ENCODE peak calls at places on chromosomes 13 and 19, in five cellular contexts. H is adrenal gland, V is lower lobe of right lung, O is uterus, T is AG04449. Z is an unnamed sample.
A peak's percentile ranks its signal among the peaks of the same experiment; 100 is the strongest.

GRCh38 chr19:49677232-49677881 is at the start of gene PRMT1:
- DNase-seq in T (no peak), V (no peak), O (no peak), H (peak; percentile 67), Z (no peak)

GRCh38 chr13:32107474-32107873 is 75.9 kb downstream of the FRY start:
- DNase-seq in V (no peak), O (no peak), T (no peak), H (no peak), Z (no peak)

GRCh38 chr19:55620410-55620809 is 4.0 kb downstream of the ZNF784 start:
- DNase-seq in V (no peak), T (no peak), H (no peak), O (no peak), Z (no peak)

GRCh38 chr19:46115396-46116109 is 8.9 kb downstream of the IGFL3 start:
- DNase-seq in T (no peak), H (no peak), O (peak; percentile 26), V (no peak), Z (peak; percentile 28)

GRCh38 chr13:58476176-58476575 is 844.6 kb downstream of the PCDH17 start:
- DNase-seq in T (no peak), V (no peak), O (no peak), H (no peak), Z (no peak)

GRCh38 chr13:26488236-26489028 is 69.1 kb upstream of the WASF3 start:
- DNase-seq in T (no peak), O (no peak), V (no peak), H (no peak), Z (no peak)

GRCh38 chr19:2983351-2984195 is 6.2 kb downstream of the TLE6 start:
- DNase-seq in H (peak; percentile 40), O (peak; percentile 77), T (no peak), V (no peak), Z (no peak)

GRCh38 chr19:4913996-4914735 is 4.9 kb downstream of the UHRF1 start:
- DNase-seq in V (no peak), T (no peak), O (no peak), H (no peak), Z (no peak)

GRCh38 chr13:71831716-71832115 is 35.3 kb downstream of the DACH1 start:
- DNase-seq in V (no peak), T (no peak), H (no peak), O (no peak), Z (no peak)

GRCh38 chr13:102609696-102610095 is 12.9 kb downstream of the TPP2 start:
- DNase-seq in O (no peak), T (no peak), V (no peak), H (no peak), Z (no peak)

DNA sequence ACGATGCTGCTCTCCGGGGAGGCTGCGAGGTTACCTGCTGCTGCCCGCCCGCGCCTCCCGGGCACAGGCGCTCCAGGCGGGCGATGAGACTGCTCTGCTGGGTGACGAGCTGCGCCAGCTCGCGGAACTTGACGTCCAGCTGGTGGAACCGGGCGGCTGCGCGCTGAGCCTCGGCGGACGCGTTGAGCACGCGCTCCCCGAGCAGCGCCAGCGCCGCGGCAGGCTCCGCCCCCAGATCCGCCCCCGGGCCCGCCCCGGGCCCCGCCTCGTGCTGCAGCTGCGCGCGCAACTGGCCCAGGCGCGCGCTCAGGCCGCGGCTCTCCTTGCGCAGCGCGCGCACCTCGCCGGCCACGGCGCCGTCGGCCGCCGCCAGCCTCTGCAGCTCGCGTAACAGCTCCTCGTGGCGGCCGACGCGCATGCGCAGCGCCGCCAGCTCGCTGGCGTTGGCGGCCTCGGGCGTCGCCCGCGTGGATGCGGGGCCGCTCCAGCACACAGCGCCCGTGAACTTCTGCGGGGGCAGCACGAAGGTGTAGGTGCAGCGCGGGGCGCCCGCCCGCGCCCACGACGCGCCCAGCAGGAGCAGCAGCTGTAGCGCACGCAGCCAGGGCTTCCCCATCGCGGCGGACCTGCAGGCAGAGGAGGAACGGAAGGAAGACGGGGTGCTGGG is 6.4 kb downstream of the ANGPTL6 start:
- DNase-seq in V (peak; percentile 93), H (peak; percentile 94), T (no peak), O (peak; percentile 89), Z (peak; percentile 50)
- TF ChIP-seq CTCF in V (no peak), H (no peak), T (no peak), O (no peak), Z (no peak)

GRCh38 chr19:9431475-9431874 is 3.9 kb downstream of the ZNF266 start:
- DNase-seq in V (no peak), O (no peak), H (peak; percentile 18), T (no peak), Z (no peak)
- TF ChIP-seq CTCF in V (peak; percentile 43), O (no peak), H (peak; percentile 12), T (peak; percentile 7), Z (peak; percentile 28)

DNA sequence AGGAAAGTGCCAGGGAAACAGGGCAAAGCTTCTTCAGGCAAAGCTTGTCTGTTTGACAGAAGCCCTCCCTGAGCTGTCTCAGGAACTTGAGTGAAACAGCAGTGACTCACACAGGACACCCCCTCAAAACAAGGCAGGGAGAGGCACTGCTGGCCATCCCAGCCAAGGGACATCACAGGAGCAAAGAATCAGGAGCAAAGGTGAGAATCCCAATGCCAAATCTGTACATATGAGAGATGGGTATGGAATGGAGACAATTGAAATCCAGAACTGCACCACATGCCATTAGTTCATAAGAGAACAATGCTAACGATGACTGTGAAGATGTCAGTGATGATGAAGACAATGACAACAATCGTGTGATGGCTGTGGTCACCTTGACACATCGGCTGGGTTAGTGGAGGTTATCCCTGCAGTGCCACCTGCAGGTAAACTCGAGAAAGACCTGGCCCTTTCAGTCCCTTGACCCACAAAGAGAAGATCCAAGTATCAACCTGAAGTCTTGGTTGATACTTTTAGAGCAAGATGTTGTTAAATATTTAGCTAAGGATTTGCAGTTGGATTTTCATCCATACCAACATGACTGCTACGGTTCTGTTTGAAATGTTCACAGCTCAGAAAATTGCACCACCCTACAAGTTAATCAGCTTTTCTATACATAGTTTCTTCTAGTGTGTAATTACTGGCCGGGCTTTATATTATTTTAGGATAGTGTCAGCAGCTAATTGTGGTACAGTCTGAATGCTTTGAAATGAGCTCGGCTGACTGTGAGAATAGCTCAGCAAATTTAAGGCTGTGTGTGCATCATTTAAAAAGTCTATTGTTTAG is 42.0 kb upstream of the IPO5 start:
- DNase-seq in T (no peak), H (no peak), V (no peak), O (no peak), Z (no peak)
- TF ChIP-seq CTCF in T (peak; percentile 29), H (no peak), V (peak; percentile 19), O (no peak), Z (peak; percentile 36)

DNA sequence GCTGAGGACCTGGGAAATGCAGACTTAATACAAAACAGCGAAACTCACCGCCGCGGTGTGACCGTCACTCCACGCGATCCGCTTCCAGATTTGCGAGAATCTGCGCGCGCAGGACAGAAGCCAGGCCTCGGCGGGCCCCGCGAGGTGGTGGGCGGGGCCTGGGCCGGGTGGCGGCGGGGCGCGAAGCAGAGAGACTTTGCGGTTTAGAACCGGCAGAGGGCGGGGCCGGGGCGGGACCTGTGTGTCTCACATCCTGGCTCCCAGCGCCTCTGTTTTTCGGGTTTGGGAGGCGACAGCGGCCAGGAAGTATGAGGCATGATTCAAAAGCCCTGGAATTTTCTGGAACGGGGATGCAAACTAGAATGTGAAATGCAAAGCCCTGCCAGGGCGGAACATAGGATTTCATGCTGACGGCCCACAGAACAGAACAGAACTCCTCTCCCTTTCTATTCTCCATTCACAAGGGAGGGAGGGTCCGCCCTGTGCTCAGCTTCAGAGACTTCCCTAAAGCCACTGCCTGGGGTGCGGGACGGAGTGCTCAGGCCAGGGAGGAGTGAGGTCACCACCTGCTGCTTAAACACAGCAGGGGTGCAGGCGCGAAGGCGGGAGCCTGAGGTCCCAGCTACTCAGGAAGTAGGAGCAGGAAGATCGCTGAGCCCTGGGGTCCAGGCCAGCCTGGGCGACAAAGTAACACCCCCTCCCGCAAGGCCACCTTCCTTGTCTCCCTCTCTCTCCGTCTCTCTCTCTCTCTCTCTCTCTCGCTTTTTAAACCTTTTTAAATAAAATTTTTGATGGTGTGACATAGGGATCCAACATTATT is 44.2 kb downstream of the ZNF611 start:
- DNase-seq in H (peak; percentile 96), T (peak; percentile 69), O (peak; percentile 94), V (peak; percentile 97), Z (peak; percentile 68)
- TF ChIP-seq CTCF in H (peak; percentile 27), T (no peak), O (no peak), V (peak; percentile 18), Z (peak; percentile 8)

GRCh38 chr19:23436944-23437343 is 41.7 kb upstream of the ZNF91 start:
- DNase-seq in H (no peak), T (no peak), V (no peak), O (no peak), Z (no peak)
- TF ChIP-seq CTCF in H (no peak), T (no peak), V (no peak), O (no peak), Z (no peak)

DNA sequence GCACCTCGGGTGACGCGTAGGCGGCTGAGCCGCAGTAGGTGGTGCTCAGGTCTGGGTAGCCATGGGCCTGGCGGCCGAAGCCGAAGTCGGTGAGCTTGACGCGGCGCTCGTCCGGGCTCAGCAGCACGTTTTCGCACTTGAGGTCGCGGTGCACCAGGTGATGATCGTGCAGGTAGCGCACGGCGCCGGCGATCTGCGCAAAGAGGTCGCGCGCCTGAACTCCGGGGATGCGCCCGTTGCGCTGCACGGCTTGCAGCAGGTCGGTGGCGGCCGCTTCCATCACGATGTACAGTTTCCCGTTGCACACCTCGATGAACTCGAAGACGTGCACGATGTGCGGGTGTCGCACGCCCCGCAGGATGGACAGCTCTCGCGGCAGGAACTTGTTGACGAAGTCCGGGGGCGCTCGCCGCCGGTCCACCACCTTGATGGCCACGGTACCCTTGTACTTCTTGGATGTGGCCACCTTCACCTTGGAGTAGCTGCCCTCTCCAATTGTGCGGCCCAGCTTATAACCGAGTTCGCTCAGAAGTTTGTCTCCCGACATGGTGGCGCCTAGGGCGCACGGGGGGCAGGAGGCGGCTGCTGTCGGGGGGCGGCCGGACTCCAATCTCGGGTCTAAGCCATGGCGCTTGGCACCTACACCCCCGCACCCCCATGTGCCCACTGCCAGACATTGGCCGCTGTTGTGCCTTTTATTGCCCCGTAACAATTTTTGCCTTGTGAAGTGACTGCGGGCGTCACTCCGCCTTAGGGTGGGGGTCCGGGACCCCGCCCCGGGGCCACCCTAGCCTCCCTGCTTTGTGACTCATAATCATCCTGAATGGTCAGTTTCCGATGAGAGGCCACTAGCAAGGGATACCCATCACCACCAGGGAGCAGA is at the start of gene TSSK6:
- DNase-seq in V (no peak), H (no peak), O (no peak), T (no peak), Z (no peak)
- TF ChIP-seq CTCF in V (no peak), H (no peak), O (no peak), T (no peak), Z (peak; percentile 23)

GRCh38 chr19:16778796-16779411 is 50.3 kb upstream of the SIN3B start:
- DNase-seq in V (peak; percentile 69), T (no peak), H (peak; percentile 57), O (peak; percentile 37), Z (no peak)
- TF ChIP-seq CTCF in V (peak; percentile 50), T (peak; percentile 77), H (peak; percentile 66), O (peak; percentile 33), Z (peak; percentile 76)

GRCh38 chr19:52398091-52398461 is 427 bp downstream of the ZNF528 start:
- DNase-seq in V (no peak), T (no peak), H (no peak), O (no peak), Z (no peak)
- TF ChIP-seq CTCF in V (no peak), T (no peak), H (no peak), O (no peak), Z (no peak)